ENCODE peak calls at places on chromosomes 3 and 15, in five cellular contexts. Y is HCT116, C is IMR-90, L is adrenal gland, U is prostate gland. J is an unnamed sample.

GRCh38 chr3:151216641-151217040 is 13.6 kb upstream of the GPR171 start:
- DNase-seq in Y (no peak), C (peak), L (no peak), U (no peak), J (no peak)

GRCh38 chr15:92415639-92416297 is 22.1 kb downstream of the ST8SIA2 start:
- DNase-seq in Y (no peak), C (no peak), L (no peak), U (no peak), J (no peak)

GRCh38 chr3:99477650-99478049 is 160.7 kb upstream of the COL8A1 start:
- DNase-seq in Y (no peak), C (no peak), L (no peak), U (no peak), J (no peak)

GRCh38 chr3:171770689-171771620 is 39.3 kb downstream of the PLD1 start:
- DNase-seq in Y (no peak), C (peak), L (peak), U (peak), J (peak)

GRCh38 chr3:50268703-50269451 is at the start of gene SEMA3B:
- DNase-seq in Y (no peak), C (no peak), L (peak), U (peak), J (peak)

GRCh38 chr3:161423911-161424522 is 52.7 kb upstream of the SPTSSB start:
- DNase-seq in Y (peak), C (peak), L (no peak), U (no peak), J (no peak)

GRCh38 chr3:27487383-27487782 is 3.2 kb upstream of the SLC4A7 start:
- DNase-seq in Y (no peak), C (peak), L (no peak), U (no peak), J (no peak)

GRCh38 chr3:139948467-139948866 is 13.5 kb downstream of the CLSTN2 start:
- DNase-seq in Y (no peak), C (no peak), L (no peak), U (no peak), J (no peak)

GRCh38 chr3:94069242-94069813 is 6.5 kb downstream of the NSUN3 start:
- DNase-seq in Y (no peak), C (peak), L (no peak), U (no peak), J (no peak)

GRCh38 chr3:182122779-182123178 is 411.1 kb downstream of the SOX2 start:
- DNase-seq in Y (no peak), C (no peak), L (no peak), U (no peak), J (no peak)

GRCh38 chr3:120764206-120764605 is 21.7 kb downstream of the GTF2E1 start:
- DNase-seq in Y (no peak), C (no peak), L (no peak), U (no peak), J (no peak)

GRCh38 chr15:59453474-59454215 is 15.7 kb downstream of the FAM81A start:
- DNase-seq in Y (no peak), C (no peak), L (no peak), U (no peak), J (no peak)

GRCh38 chr3:184017672-184018423 is at the start of gene ABCC5:
- DNase-seq in Y (peak), C (peak), L (peak), U (peak), J (peak)
- TF ChIP-seq POLR2A in Y (peak), C (peak), L (no peak), U (peak), J (peak)

DNA sequence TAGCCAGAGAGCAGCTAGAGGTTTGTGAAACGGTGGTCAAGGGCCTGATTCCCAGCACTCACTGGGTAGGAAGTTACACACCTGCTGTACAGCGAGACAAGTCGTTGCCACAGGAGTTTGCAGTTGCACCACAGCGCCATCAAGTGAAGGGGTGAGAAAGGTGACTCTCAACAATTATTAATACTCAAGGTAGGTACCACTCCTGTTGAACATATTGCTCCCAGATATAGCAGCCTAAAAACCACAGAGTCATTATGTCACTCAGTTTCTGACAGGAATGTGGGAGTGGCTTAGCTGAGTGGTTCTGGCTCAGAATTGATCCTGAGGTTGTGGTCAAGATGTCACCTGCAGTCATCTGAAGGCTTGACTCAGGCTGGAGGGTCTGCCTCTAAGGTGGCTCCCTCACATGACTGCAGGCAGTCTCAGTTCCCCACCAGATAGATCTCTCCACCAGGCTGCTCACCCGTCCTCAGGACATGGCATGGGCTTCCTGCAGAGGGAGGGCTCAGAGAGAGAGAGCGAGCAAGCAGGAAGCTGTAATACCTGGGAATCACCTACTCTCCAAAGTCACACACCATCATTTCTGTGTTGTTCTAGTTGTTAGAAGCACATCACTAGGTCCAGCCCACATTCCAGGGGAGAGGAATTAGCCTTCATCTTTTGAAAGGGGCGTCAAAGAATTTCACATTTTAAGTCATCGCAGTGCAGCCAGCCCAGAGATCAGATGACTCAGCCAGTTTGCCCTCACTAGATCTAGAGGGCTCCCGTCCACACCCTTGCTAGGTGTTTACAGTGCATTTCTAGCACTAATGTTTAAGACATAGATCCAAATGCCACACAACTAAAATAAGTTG is 17.0 kb upstream of the ANO10 start:
- DNase-seq in Y (peak), C (peak), L (no peak), U (no peak), J (no peak)
- TF ChIP-seq CTCF in Y (peak), C (no peak), L (no peak), U (no peak), J (no peak)

GRCh38 chr15:52128568-52128967 is 16.0 kb upstream of the BCL2L10 start:
- DNase-seq in Y (no peak), C (no peak), L (no peak), U (no peak), J (no peak)
- TF ChIP-seq POLR2A in Y (no peak), C (no peak), L (no peak), U (no peak), J (no peak)

GRCh38 chr3:188672840-188673239 is 498.9 kb upstream of the TPRG1 start:
- DNase-seq in Y (no peak), C (no peak), L (no peak), U (no peak), J (no peak)

GRCh38 chr3:188671941-188672340 is 499.8 kb upstream of the TPRG1 start:
- DNase-seq in Y (no peak), C (no peak), L (no peak), U (no peak), J (no peak)

GRCh38 chr3:188670446-188670845 is 501.3 kb upstream of the TPRG1 start:
- DNase-seq in Y (no peak), C (no peak), L (no peak), U (no peak), J (no peak)

GRCh38 chr3:188673509-188674239 is 498.1 kb upstream of the TPRG1 start:
- DNase-seq in Y (no peak), C (peak), L (no peak), U (no peak), J (no peak)
- TF ChIP-seq CTCF in Y (no peak), C (no peak), L (no peak), U (no peak), J (no peak)